ENCODE peak calls at places on chromosomes 16 and 17, in seven cellular contexts. X is stomach, E is endothelial cell, V is left ventricle myocardium inferior, B is AG10803, S is GM12865, M is uterus. N is an unnamed sample.

GRCh38 chr17:9768381-9768934 is 22.9 kb downstream of the DHRS7C start:
- DNase-seq in X (no peak), E (no peak), V (no peak), B (peak), S (peak), M (no peak), N (peak)

GRCh38 chr16:87657621-87658192 is 55.4 kb downstream of the JPH3 start:
- DNase-seq in X (no peak), E (no peak), V (no peak), B (no peak), S (peak), M (no peak), N (no peak)

GRCh38 chr16:72198021-72198420 is 26.1 kb upstream of the PMFBP1 start:
- DNase-seq in X (no peak), E (no peak), V (no peak), B (peak), S (no peak), M (no peak), N (no peak)

GRCh38 chr17:31096106-31096436 is 1.3 kb downstream of the NF1 start:
- DNase-seq in X (no peak), E (no peak), V (no peak), B (no peak), S (peak), M (no peak), N (no peak)

GRCh38 chr17:45700171-45701090 is 83.7 kb upstream of the CRHR1 start:
- DNase-seq in X (no peak), E (no peak), V (no peak), B (no peak), S (no peak), M (no peak), N (no peak)

GRCh38 chr16:84618428-84619102 is 687 bp upstream of the COTL1 start:
- DNase-seq in X (no peak), E (no peak), V (no peak), B (peak), S (no peak), M (peak), N (peak)

GRCh38 chr17:47810200-47810821 is 11.3 kb downstream of the OSBPL7 start:
- DNase-seq in X (peak), E (no peak), V (no peak), B (peak), S (no peak), M (no peak), N (no peak)

GRCh38 chr17:20225162-20226115 is 216.3 kb downstream of the SPECC1 start:
- DNase-seq in X (no peak), E (no peak), V (no peak), B (no peak), S (no peak), M (no peak), N (no peak)

GRCh38 chr17:41061969-41062368 is 2.1 kb upstream of the KRTAP2-3 start:
- DNase-seq in X (no peak), E (no peak), V (no peak), B (peak), S (no peak), M (no peak), N (no peak)

GRCh38 chr17:76427457-76428231 is 25.3 kb downstream of the UBE2O start:
- DNase-seq in X (no peak), E (no peak), V (no peak), B (peak), S (no peak), M (no peak), N (no peak)

GRCh38 chr16:48435319-48435682 is 50.1 kb upstream of the SIAH1 start:
- DNase-seq in X (no peak), E (no peak), V (no peak), B (no peak), S (no peak), M (no peak), N (no peak)

GRCh38 chr16:84277244-84277823 is 17.3 kb upstream of the WFDC1 start:
- DNase-seq in X (peak), E (peak), V (peak), B (peak), S (peak), M (peak), N (peak)

GRCh38 chr16:23595246-23595950 is 718 bp downstream of the NDUFAB1 start:
- DNase-seq in X (no peak), E (peak), V (no peak), B (no peak), S (peak), M (no peak), N (peak)

GRCh38 chr17:17048106-17048505 is 5.8 kb downstream of the MPRIP start:
- DNase-seq in X (peak), E (no peak), V (no peak), B (no peak), S (no peak), M (no peak), N (no peak)

GRCh38 chr16:66007717-66008116 is 358.8 kb upstream of the CDH5 start:
- DNase-seq in X (no peak), E (no peak), V (no peak), B (peak), S (peak), M (no peak), N (no peak)

GRCh38 chr17:18356624-18357023 is 6.7 kb downstream of the SHMT1 start:
- DNase-seq in X (no peak), E (no peak), V (peak), B (peak), S (no peak), M (peak), N (no peak)

GRCh38 chr16:89478576-89479221 is 11.7 kb downstream of the ANKRD11 start:
- DNase-seq in X (no peak), E (no peak), V (no peak), B (peak), S (no peak), M (no peak), N (no peak)

GRCh38 chr16:16009396-16009795 is 60.0 kb downstream of the ABCC1 start:
- DNase-seq in X (no peak), E (no peak), V (peak), B (no peak), S (no peak), M (no peak), N (no peak)

GRCh38 chr17:77131919-77132318 is 8.8 kb upstream of the SEC14L1 start:
- DNase-seq in X (peak), E (no peak), V (no peak), B (peak), S (no peak), M (no peak), N (no peak)

GRCh38 chr16:52618753-52619497 is 72.0 kb upstream of the TOX3 start:
- DNase-seq in X (no peak), E (no peak), V (no peak), B (no peak), S (no peak), M (no peak), N (no peak)

GRCh38 chr16:25065899-25066298 is 45.6 kb upstream of the LCMT1 start:
- DNase-seq in X (no peak), E (no peak), V (no peak), B (no peak), S (peak), M (no peak), N (no peak)

GRCh38 chr17:67272312-67273050 is 27.5 kb upstream of the HELZ start:
- DNase-seq in X (no peak), E (peak), V (no peak), B (no peak), S (peak), M (no peak), N (no peak)

GRCh38 chr16:2009791-2010510 is at the start of gene ZNF598:
- DNase-seq in X (peak), E (peak), V (peak), B (peak), S (peak), M (peak), N (peak)

GRCh38 chr16:86508947-86509758 is 1.2 kb upstream of the FOXF1 start:
- DNase-seq in X (no peak), E (no peak), V (peak), B (peak), S (peak), M (peak), N (no peak)

GRCh38 chr17:62701706-62702085 is 74.2 kb downstream of the MRC2 start:
- DNase-seq in X (no peak), E (no peak), V (no peak), B (no peak), S (no peak), M (no peak), N (no peak)

GRCh38 chr17:17264430-17264829 is 16.6 kb downstream of the COPS3 start:
- DNase-seq in X (no peak), E (no peak), V (no peak), B (no peak), S (no peak), M (no peak), N (no peak)

GRCh38 chr17:12078791-12079190 is 58.1 kb downstream of the MAP2K4 start:
- DNase-seq in X (no peak), E (no peak), V (no peak), B (peak), S (no peak), M (no peak), N (no peak)

GRCh38 chr17:55215711-55216110 is 49.0 kb upstream of the HLF start:
- DNase-seq in X (no peak), E (no peak), V (no peak), B (no peak), S (no peak), M (no peak), N (no peak)

GRCh38 chr17:65638221-65638940 is 76.9 kb upstream of the AXIN2 start:
- DNase-seq in X (peak), E (no peak), V (no peak), B (peak), S (no peak), M (no peak), N (no peak)

GRCh38 chr17:44972953-44973352 is 4.8 kb upstream of the C1QL1 start:
- DNase-seq in X (no peak), E (no peak), V (no peak), B (peak), S (no peak), M (no peak), N (no peak)

GRCh38 chr17:57294629-57295501 is 38.5 kb downstream of the MSI2 start:
- DNase-seq in X (no peak), E (no peak), V (peak), B (no peak), S (no peak), M (no peak), N (no peak)

GRCh38 chr17:81912441-81913309 is 1.5 kb upstream of the PCYT2 start:
- DNase-seq in X (peak), E (no peak), V (no peak), B (no peak), S (no peak), M (no peak), N (no peak)

GRCh38 chr16:73047536-73048291 is at the start of gene ZFHX3:
- DNase-seq in X (peak), E (no peak), V (peak), B (peak), S (peak), M (peak), N (peak)

GRCh38 chr16:47732122-47732805 is 271.1 kb downstream of the PHKB start:
- DNase-seq in X (no peak), E (no peak), V (no peak), B (peak), S (no peak), M (no peak), N (no peak)

GRCh38 chr16:29811896-29812665 is at the start of gene PRRT2:
- DNase-seq in X (no peak), E (peak), V (peak), B (peak), S (peak), M (peak), N (peak)

GRCh38 chr17:35372846-35373531 is 432 bp downstream of the SLFN11 start:
- DNase-seq in X (peak), E (no peak), V (peak), B (no peak), S (peak), M (no peak), N (no peak)

GRCh38 chr17:59373879-59374495 is 42.5 kb downstream of the YPEL2 start:
- DNase-seq in X (no peak), E (no peak), V (no peak), B (peak), S (no peak), M (peak), N (no peak)

GRCh38 chr16:15498427-15499175 is 64.2 kb downstream of the BMERB1 start:
- DNase-seq in X (no peak), E (no peak), V (no peak), B (peak), S (no peak), M (no peak), N (no peak)

GRCh38 chr16:17211797-17212196 is 259.0 kb downstream of the XYLT1 start:
- DNase-seq in X (no peak), E (peak), V (no peak), B (no peak), S (peak), M (no peak), N (no peak)

GRCh38 chr17:50865868-50866260 is 290 bp downstream of the TOB1 start:
- DNase-seq in X (no peak), E (no peak), V (no peak), B (no peak), S (no peak), M (no peak), N (no peak)

GRCh38 chr17:50866950-50867855 is 1.0 kb upstream of the TOB1 start:
- DNase-seq in X (peak), E (peak), V (peak), B (peak), S (peak), M (peak), N (peak)

GRCh38 chr17:50865060-50865867 is 890 bp downstream of the TOB1 start:
- DNase-seq in X (peak), E (peak), V (peak), B (peak), S (peak), M (peak), N (peak)

GRCh38 chr17:50867856-50868438 is 1.8 kb upstream of the TOB1 start:
- DNase-seq in X (no peak), E (no peak), V (no peak), B (no peak), S (no peak), M (no peak), N (no peak)

DNA sequence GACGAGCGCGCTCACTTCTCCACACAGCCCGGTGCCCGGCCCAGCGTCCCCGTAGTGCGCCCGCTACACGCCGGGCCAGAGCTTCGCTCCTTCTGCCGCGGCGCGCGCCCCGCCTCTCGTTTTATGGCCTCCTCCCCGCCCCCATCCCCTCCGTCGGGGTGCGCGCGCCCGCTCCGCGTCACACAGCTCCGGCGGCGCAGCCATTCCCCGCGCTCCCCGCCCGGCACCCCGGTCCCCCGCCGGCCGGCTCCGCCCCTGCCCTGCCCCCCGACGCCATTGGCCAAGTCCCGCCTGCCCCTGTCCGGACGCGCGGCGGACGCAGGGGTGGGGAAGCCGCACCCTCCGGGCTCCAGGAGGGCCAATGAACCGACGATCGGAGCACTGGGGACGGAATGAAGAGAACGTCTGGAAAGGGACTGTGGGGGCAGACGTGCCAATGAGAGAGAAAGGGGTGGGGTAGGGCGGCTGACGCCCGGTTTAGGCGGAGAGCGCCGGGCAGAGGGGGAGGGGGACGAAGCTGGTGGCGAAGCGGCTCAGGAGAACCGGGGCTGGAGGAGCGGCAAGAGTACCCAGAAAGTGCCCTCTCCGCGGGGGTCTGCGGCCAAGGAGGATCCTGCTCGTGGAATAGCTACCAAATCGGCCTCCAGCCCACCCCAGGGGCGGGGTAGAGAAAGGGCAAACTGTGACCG is at the start of gene TOB1:
- DNase-seq in X (peak), E (peak), V (peak), B (peak), S (peak), M (peak), N (peak)
- TF ChIP-seq CTCF in X (no peak), E (no peak), V (no peak), B (no peak), S (no peak), M (no peak), N (no peak)

DNA sequence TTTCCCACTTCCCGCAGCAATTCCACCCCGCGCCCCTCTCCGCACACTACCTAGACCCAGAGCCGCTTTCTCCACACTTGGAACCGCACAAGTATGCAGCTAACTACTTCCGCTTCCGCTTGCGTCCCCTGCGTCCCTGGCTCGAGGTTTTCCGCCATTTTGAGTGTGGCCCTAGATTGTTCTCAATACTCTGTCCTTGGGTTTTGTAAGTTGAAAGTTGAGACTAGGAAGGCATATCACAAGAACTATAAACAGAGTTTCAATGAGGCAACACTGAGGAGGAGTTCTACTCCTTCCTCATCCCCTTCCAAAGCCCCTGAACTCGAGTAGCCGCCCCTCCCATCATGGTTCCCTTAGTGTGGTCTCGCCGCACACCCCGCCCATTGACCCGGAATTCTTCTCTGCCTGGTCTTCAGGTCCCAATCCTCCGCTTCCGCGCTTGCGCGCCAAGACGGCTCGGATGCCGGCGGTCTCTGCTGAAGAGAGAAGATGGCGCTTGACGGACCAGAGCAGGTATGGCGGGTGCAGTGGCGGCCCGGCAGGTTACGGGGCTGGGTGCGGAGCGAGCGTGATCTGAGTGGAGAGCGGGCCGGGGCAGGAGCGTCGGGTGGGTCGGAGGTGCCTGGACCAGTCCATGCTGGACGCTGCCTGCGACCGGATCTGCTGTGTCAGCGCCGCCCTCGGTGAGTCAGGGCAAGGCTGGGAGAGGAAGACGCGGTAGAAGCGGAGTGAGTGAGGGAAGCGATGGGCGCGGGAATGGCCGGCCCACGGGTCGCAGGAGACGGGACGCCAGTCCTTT is at the start of the genes FTSJ3 and PSMC5:
- DNase-seq in X (peak), E (peak), V (peak), B (peak), S (peak), M (peak), N (peak)
- TF ChIP-seq CTCF in X (peak), E (peak), V (peak), B (peak), S (peak), M (peak), N (peak)

GRCh38 chr17:80755650-80756405 is 211.2 kb downstream of the RPTOR start:
- DNase-seq in X (no peak), E (no peak), V (no peak), B (no peak), S (no peak), M (no peak), N (no peak)
- TF ChIP-seq CTCF in X (no peak), E (peak), V (peak), B (peak), S (no peak), M (no peak), N (peak)

DNA sequence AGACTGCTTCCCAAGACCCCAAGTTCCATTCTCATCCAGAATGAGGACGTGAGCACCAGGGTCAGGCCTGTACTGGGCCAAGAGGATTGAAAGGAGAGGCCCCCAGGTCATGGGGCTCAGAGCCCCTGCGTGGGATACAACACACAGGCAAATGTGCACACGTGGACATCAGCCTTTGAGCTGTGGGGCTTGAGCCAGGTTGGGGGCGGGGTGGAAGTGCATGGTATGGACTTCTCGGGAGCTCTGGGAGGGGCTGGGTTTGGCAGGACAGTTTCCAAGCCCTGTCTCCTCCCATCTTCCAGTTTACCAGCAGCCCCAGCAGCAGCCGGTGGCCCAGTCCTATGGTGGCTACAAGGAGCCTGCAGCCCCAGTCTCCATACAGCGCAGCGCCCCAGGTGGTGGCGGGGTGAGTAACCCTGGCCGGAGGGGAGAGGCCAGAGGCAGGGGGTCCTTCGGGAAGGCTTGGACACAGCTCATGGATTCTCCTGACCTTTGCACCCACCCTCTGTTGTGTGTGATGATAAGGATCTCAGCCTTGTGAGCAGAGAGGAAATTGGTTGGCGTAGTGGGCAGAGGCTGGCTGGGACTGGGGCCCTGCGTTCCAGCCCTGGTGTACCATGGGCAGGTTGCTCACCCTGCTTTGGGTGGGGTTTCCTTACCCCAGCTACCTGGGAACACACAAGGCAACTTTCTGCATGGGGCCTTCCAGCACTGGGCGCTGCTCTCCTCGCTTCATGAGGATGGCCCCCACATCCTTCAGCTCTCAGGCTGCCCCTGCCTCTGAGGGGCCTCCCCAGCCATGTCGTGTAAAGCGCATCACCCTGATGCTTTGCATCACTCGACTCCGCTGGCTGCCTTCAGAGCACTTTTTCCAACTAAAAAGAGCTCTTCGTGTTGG is 10.4 kb upstream of the LASP1NB start:
- DNase-seq in X (peak), E (no peak), V (no peak), B (no peak), S (no peak), M (no peak), N (no peak)
- TF ChIP-seq CTCF in X (no peak), E (no peak), V (no peak), B (no peak), S (no peak), M (no peak), N (no peak)

GRCh38 chr16:69309316-69309715 is 1.8 kb upstream of the VPS4A start:
- DNase-seq in X (no peak), E (no peak), V (no peak), B (no peak), S (no peak), M (no peak), N (no peak)

GRCh38 chr16:69311115-69311532 is at the start of gene VPS4A:
- DNase-seq in X (peak), E (peak), V (peak), B (peak), S (peak), M (peak), N (peak)

GRCh38 chr16:69310479-69311114 is 553 bp upstream of the VPS4A start:
- DNase-seq in X (no peak), E (no peak), V (no peak), B (no peak), S (no peak), M (no peak), N (no peak)

GRCh38 chr16:69313469-69313868 is 2.3 kb downstream of the VPS4A start:
- DNase-seq in X (no peak), E (no peak), V (no peak), B (no peak), S (no peak), M (no peak), N (no peak)

GRCh38 chr16:69311533-69312388 is 611 bp downstream of the VPS4A start:
- DNase-seq in X (peak), E (peak), V (no peak), B (peak), S (peak), M (no peak), N (peak)
- TF ChIP-seq CTCF in X (no peak), E (no peak), V (no peak), B (no peak), S (no peak), M (no peak), N (no peak)